ENCODE peak calls at places on chromosomes 16 and 17, in four cellular contexts. One of them, this sample, is unnamed.

GRCh38 chr17:41771389-41772206 is 14.9 kb downstream of the JUP start:
- DNase-seq in A549: no peak
- DNase-seq in AG04450: no peak
- DNase-seq in Caco-2: no peak
- DNase-seq in this sample: no peak

GRCh38 chr16:78416400-78416799 is 316.9 kb downstream of the WWOX start:
- DNase-seq in A549: no peak
- DNase-seq in Caco-2: no peak
- DNase-seq in AG04450: no peak
- DNase-seq in this sample: no peak

GRCh38 chr17:30376621-30377452 is 1.9 kb upstream of the CPD start:
- DNase-seq in AG04450: peak
- DNase-seq in A549: peak
- DNase-seq in Caco-2: peak
- DNase-seq in this sample: peak

GRCh38 chr16:88376053-88376834 is 6.5 kb upstream of the ZNF469 start:
- DNase-seq in Caco-2: no peak
- DNase-seq in A549: no peak
- DNase-seq in AG04450: no peak
- DNase-seq in this sample: no peak

GRCh38 chr16:23182675-23183485 is at the start of gene SCNN1G:
- DNase-seq in AG04450: no peak
- DNase-seq in A549: no peak
- DNase-seq in Caco-2: no peak
- DNase-seq in this sample: no peak

GRCh38 chr16:2146739-2147138 is 1.7 kb upstream of the RAB26 start:
- DNase-seq in A549: no peak
- DNase-seq in AG04450: no peak
- DNase-seq in Caco-2: no peak
- DNase-seq in this sample: no peak

GRCh38 chr17:56319531-56319930 is 166.3 kb downstream of the ANKFN1 start:
- DNase-seq in AG04450: peak
- DNase-seq in Caco-2: peak
- DNase-seq in A549: peak
- DNase-seq in this sample: peak

GRCh38 chr17:82354804-82355308 is 4.2 kb upstream of the TEX19 start:
- DNase-seq in AG04450: no peak
- DNase-seq in A549: no peak
- DNase-seq in Caco-2: no peak
- DNase-seq in this sample: no peak

GRCh38 chr16:88367560-88367959 is 15.2 kb upstream of the ZNF469 start:
- DNase-seq in AG04450: no peak
- DNase-seq in Caco-2: no peak
- DNase-seq in A549: no peak
- DNase-seq in this sample: no peak

GRCh38 chr17:45131616-45132301 is 556 bp downstream of the PLCD3 start:
- DNase-seq in A549: peak
- DNase-seq in AG04450: no peak
- DNase-seq in Caco-2: peak
- DNase-seq in this sample: no peak

GRCh38 chr16:87369117-87369775 is 14.3 kb downstream of the FBXO31 start:
- DNase-seq in AG04450: no peak
- DNase-seq in A549: no peak
- DNase-seq in Caco-2: no peak
- DNase-seq in this sample: no peak

GRCh38 chr17:82101301-82101715 is 3.3 kb upstream of the FASN start:
- DNase-seq in A549: no peak
- DNase-seq in Caco-2: no peak
- DNase-seq in AG04450: no peak
- DNase-seq in this sample: no peak

GRCh38 chr16:30677931-30678585 is 19.8 kb downstream of the FBRS start:
- DNase-seq in AG04450: no peak
- DNase-seq in A549: no peak
- DNase-seq in Caco-2: no peak
- DNase-seq in this sample: no peak

GRCh38 chr17:45296833-45297124 is 20.0 kb downstream of the MAP3K14 start:
- DNase-seq in Caco-2: no peak
- DNase-seq in AG04450: no peak
- DNase-seq in A549: no peak
- DNase-seq in this sample: no peak

GRCh38 chr16:56311208-56312027 is 113.9 kb downstream of the AMFR start:
- DNase-seq in Caco-2: no peak
- DNase-seq in A549: no peak
- DNase-seq in AG04450: no peak
- DNase-seq in this sample: no peak

GRCh38 chr17:56478836-56479447 is 114.6 kb upstream of the NOG start:
- DNase-seq in Caco-2: peak
- DNase-seq in A549: peak
- DNase-seq in AG04450: no peak
- DNase-seq in this sample: no peak

GRCh38 chr17:75049057-75049456 is 2.0 kb downstream of the KCTD2 start:
- DNase-seq in AG04450: no peak
- DNase-seq in Caco-2: no peak
- DNase-seq in A549: no peak
- DNase-seq in this sample: no peak
- H3K4me3 ChIP-seq in AG04450: no peak
- H3K4me3 ChIP-seq in Caco-2: no peak
- H3K4me3 ChIP-seq in A549: no peak
- H3K4me3 ChIP-seq in this sample: no peak

GRCh38 chr16:67780847-67781547 is 25.4 kb downstream of the RANBP10 start:
- DNase-seq in A549: no peak
- DNase-seq in Caco-2: no peak
- DNase-seq in AG04450: no peak
- DNase-seq in this sample: no peak

GRCh38 chr16:67779256-67780014 is 26.9 kb downstream of the RANBP10 start:
- DNase-seq in A549: no peak
- DNase-seq in Caco-2: no peak
- DNase-seq in AG04450: no peak
- DNase-seq in this sample: no peak

GRCh38 chr16:67782567-67783352 is 23.6 kb downstream of the RANBP10 start:
- DNase-seq in A549: no peak
- DNase-seq in Caco-2: no peak
- DNase-seq in AG04450: no peak
- DNase-seq in this sample: no peak

GRCh38 chr16:67783353-67783725 is 23.0 kb downstream of the RANBP10 start:
- DNase-seq in A549: no peak
- DNase-seq in Caco-2: no peak
- DNase-seq in AG04450: no peak
- DNase-seq in this sample: no peak

GRCh38 chr16:67781548-67781921 is 24.8 kb downstream of the RANBP10 start:
- DNase-seq in AG04450: no peak
- DNase-seq in Caco-2: no peak
- DNase-seq in A549: no peak
- DNase-seq in this sample: no peak
- TF ChIP-seq CTCF in AG04450: no peak
- TF ChIP-seq CTCF in Caco-2: no peak
- TF ChIP-seq CTCF in A549: no peak
- TF ChIP-seq CTCF in this sample: no peak

GRCh38 chr17:78250891-78251772 is 19.7 kb downstream of the TMEM235 start:
- DNase-seq in A549: peak
- DNase-seq in Caco-2: peak
- DNase-seq in AG04450: peak
- DNase-seq in this sample: peak
- H3K4me3 ChIP-seq in A549: no peak
- H3K4me3 ChIP-seq in Caco-2: no peak
- H3K4me3 ChIP-seq in AG04450: no peak
- H3K4me3 ChIP-seq in this sample: peak

DNA sequence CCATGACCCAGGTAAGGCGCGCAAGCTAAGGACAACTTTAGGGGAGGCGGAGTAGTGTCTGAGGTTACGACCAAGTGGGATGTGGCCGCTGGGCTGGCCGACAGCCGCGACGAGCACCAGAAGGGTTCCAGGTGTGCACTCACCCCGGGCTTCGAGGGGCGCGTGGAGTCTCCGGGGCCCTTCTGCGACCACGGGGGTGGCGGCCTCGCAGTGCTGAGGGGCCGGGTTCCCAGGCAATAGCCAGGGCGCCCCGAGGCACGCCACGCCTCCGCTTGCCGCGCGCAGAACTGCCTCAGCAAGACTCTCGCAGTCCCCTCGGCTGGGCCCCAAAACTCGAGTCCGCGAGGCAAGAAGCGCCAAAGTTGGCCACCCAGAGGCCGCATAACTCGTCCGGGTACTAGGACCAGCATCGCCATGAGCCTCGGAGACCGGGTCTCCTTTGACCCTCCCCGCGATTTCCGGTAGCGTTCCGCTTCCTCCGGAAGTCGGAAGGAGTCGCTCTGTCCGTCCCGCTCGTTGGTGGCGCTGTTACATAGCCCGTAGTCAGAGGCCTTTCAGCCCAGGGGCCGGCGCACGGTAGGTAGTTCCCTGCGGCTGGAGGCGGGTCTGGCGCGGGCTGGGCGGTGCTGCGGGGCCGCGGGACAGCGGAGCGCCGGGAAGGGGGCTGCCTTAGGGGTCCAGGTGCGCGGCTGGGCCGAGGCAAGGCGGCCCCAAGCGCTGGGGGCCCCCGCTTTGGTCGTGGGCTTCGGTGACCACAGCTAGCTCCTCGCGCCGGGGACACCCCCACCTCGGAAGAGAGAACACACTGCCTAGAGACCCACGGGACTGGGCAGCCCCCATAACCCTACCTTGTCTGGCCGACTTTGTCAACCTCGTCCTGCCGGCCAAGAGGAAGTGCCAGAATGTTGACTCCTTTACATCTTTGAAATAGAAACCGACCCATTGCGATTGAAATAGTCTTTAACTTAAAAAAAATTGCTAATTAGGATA is at the start of the genes ADPRM and SCO1:
- DNase-seq in A549: peak
- DNase-seq in Caco-2: peak
- DNase-seq in AG04450: peak
- DNase-seq in this sample: peak
- TF ChIP-seq CTCF in A549: peak
- TF ChIP-seq CTCF in Caco-2: no peak
- TF ChIP-seq CTCF in AG04450: peak
- TF ChIP-seq CTCF in this sample: peak

This sample was measured in astrocyte of the cerebellum.